ENCODE peak calls at places on chromosomes 5 and 9, in eight cellular contexts. L is left lung, Q is ACHN, Y is frontal cortex, E is heart right ventricle, G is germinal center, P is BJ, Z is GM20000. X is an unnamed sample.

GRCh38 chr5:154196955-154197652 is 6.6 kb downstream of the GALNT10 start:
- DNase-seq in L (no peak), Q (peak), Y (no peak), E (no peak), G (no peak), P (no peak), Z (no peak), X (no peak)

GRCh38 chr5:108079754-108080153 is 302.1 kb downstream of the FBXL17 start:
- DNase-seq in L (no peak), Q (no peak), Y (no peak), E (no peak), G (no peak), P (no peak), Z (no peak), X (no peak)

GRCh38 chr9:29214162-29214520 is 1640.9 kb upstream of the C9orf72 start:
- DNase-seq in L (no peak), Q (no peak), Y (no peak), E (no peak), G (no peak), P (no peak), Z (no peak), X (no peak)

GRCh38 chr5:140219068-140219971 is 44.3 kb downstream of the CYSTM1 start:
- DNase-seq in L (no peak), Q (no peak), Y (no peak), E (no peak), G (no peak), P (no peak), Z (no peak), X (no peak)

GRCh38 chr5:180006116-180006515 is 65.4 kb downstream of the RNF130 start:
- DNase-seq in L (no peak), Q (no peak), Y (no peak), E (no peak), G (no peak), P (no peak), Z (no peak), X (no peak)

GRCh38 chr5:1182633-1183423 is 18.6 kb upstream of the SLC6A19 start:
- DNase-seq in L (peak), Q (no peak), Y (peak), E (no peak), G (no peak), P (no peak), Z (no peak), X (no peak)

GRCh38 chr9:92122061-92122460 is 6.8 kb upstream of the SPTLC1 start:
- DNase-seq in L (no peak), Q (no peak), Y (no peak), E (no peak), G (no peak), P (no peak), Z (no peak), X (no peak)

GRCh38 chr9:15276328-15276969 is 30.6 kb downstream of the TTC39B start:
- DNase-seq in L (no peak), Q (no peak), Y (no peak), E (no peak), G (no peak), P (no peak), Z (no peak), X (no peak)

GRCh38 chr5:11150976-11151375 is 389.9 kb upstream of the DAP start:
- DNase-seq in L (no peak), Q (no peak), Y (no peak), E (no peak), G (no peak), P (no peak), Z (no peak), X (no peak)

GRCh38 chr5:124677376-124677998 is 69.0 kb downstream of the ZNF608 start:
- DNase-seq in L (no peak), Q (no peak), Y (no peak), E (no peak), G (no peak), P (no peak), Z (no peak), X (no peak)

GRCh38 chr5:149172261-149172660 is 31.0 kb downstream of the ABLIM3 start:
- DNase-seq in L (no peak), Q (no peak), Y (no peak), E (no peak), G (no peak), P (peak), Z (no peak), X (no peak)

GRCh38 chr9:95017661-95018060 is 291.2 kb downstream of the AOPEP start:
- DNase-seq in L (no peak), Q (no peak), Y (no peak), E (no peak), G (no peak), P (no peak), Z (no peak), X (no peak)

GRCh38 chr9:33166263-33167083 is 663 bp downstream of the B4GALT1 start:
- DNase-seq in L (peak), Q (no peak), Y (peak), E (peak), G (peak), P (no peak), Z (peak), X (no peak)

GRCh38 chr5:59555596-59555995 is 337.9 kb downstream of the PDE4D start:
- DNase-seq in L (no peak), Q (no peak), Y (no peak), E (no peak), G (no peak), P (no peak), Z (no peak), X (no peak)

GRCh38 chr5:119393201-119393691 is 37.4 kb downstream of the TNFAIP8 start:
- DNase-seq in L (no peak), Q (no peak), Y (no peak), E (no peak), G (no peak), P (no peak), Z (no peak), X (no peak)

GRCh38 chr5:132896685-132897084 is 23.2 kb downstream of the LEAP2 start:
- DNase-seq in L (no peak), Q (no peak), Y (no peak), E (no peak), G (no peak), P (no peak), Z (peak), X (no peak)

GRCh38 chr9:127402401-127403090 is 5.6 kb downstream of the SLC2A8 start:
- DNase-seq in L (no peak), Q (no peak), Y (no peak), E (no peak), G (no peak), P (no peak), Z (no peak), X (no peak)

GRCh38 chr9:128475867-128476266 is 20.1 kb downstream of the ODF2 start:
- DNase-seq in L (no peak), Q (no peak), Y (no peak), E (no peak), G (no peak), P (no peak), Z (no peak), X (no peak)

GRCh38 chr9:78519786-78520185 is 222.9 kb downstream of the PSAT1 start:
- DNase-seq in L (no peak), Q (no peak), Y (no peak), E (no peak), G (no peak), P (no peak), Z (no peak), X (no peak)

GRCh38 chr9:124735121-124735520 is 36.0 kb downstream of the NR6A1 start:
- DNase-seq in L (no peak), Q (peak), Y (no peak), E (no peak), G (no peak), P (no peak), Z (no peak), X (no peak)

GRCh38 chr5:127942246-127943060 is 141.1 kb upstream of the SLC12A2 start:
- DNase-seq in L (no peak), Q (no peak), Y (no peak), E (no peak), G (no peak), P (no peak), Z (no peak), X (no peak)

GRCh38 chr9:124264812-124265211 is 7.1 kb downstream of the NEK6 start:
- DNase-seq in L (no peak), Q (no peak), Y (no peak), E (no peak), G (peak), P (peak), Z (peak), X (peak)

GRCh38 chr9:136576269-136576626 is 30.4 kb upstream of the NOTCH1 start:
- DNase-seq in L (no peak), Q (peak), Y (no peak), E (no peak), G (no peak), P (no peak), Z (no peak), X (no peak)

GRCh38 chr9:134734270-134734669 is 92.7 kb downstream of the COL5A1 start:
- DNase-seq in L (no peak), Q (no peak), Y (no peak), E (no peak), G (no peak), P (no peak), Z (no peak), X (no peak)

GRCh38 chr9:119318371-119318770 is 50.9 kb downstream of the BRINP1 start:
- DNase-seq in L (no peak), Q (no peak), Y (no peak), E (no peak), G (no peak), P (no peak), Z (no peak), X (no peak)

X was measured in CD14-positive monocyte.